ENCODE peak calls at places on chromosomes 5 and 9, in seven cellular contexts. Y is tibial nerve; H is heart left ventricle; B is upper lobe of right lung; F is lower lobe of right lung; J is MM.1S; V is CD8-positive, alpha-beta memory T cell. U is an unnamed sample. For H3K36me3, the result is how much of the 10 kb centered on the place peaks cover.

GRCh38 chr5:53318303-53318702 is 162.1 kb upstream of the FST start:
- DNase-seq in Y (no peak), H (no peak), B (no peak), F (no peak), J (no peak), V (no peak), U (no peak)

GRCh38 chr9:131625848-131626670 is 80.7 kb downstream of the PRRT1B start:
- DNase-seq in Y (no peak), H (no peak), B (no peak), F (no peak), J (no peak), V (peak), U (peak)

GRCh38 chr5:41048986-41049385 is 22.2 kb downstream of the MROH2B start:
- DNase-seq in Y (no peak), H (no peak), B (no peak), F (no peak), J (peak), V (no peak), U (no peak)

GRCh38 chr5:16666861-16667481 is 50.2 kb upstream of the RETREG1 start:
- DNase-seq in Y (peak), H (peak), B (peak), F (no peak), J (no peak), V (no peak), U (peak)

GRCh38 chr5:75363726-75364495 is 26.9 kb downstream of the HMGCR start:
- DNase-seq in Y (no peak), H (peak), B (peak), F (peak), J (no peak), V (no peak), U (no peak)

GRCh38 chr5:10590226-10591047 is 26.6 kb downstream of the ANKRD33B start:
- DNase-seq in Y (no peak), H (peak), B (no peak), F (no peak), J (no peak), V (no peak), U (peak)

GRCh38 chr9:3007331-3007730 is 163.4 kb upstream of the PUM3 start:
- DNase-seq in Y (no peak), H (no peak), B (no peak), F (no peak), J (no peak), V (no peak), U (no peak)

GRCh38 chr9:3873818-3874217 is 348.0 kb upstream of the RFX3 start:
- DNase-seq in Y (no peak), H (no peak), B (no peak), F (no peak), J (no peak), V (no peak), U (no peak)

GRCh38 chr9:98913705-98914104 is 30.0 kb upstream of the COL15A1 start:
- DNase-seq in Y (no peak), H (no peak), B (no peak), F (no peak), J (no peak), V (no peak), U (no peak)

GRCh38 chr5:6545770-6546690 is 86.8 kb downstream of the NSUN2 start:
- DNase-seq in Y (no peak), H (no peak), B (no peak), F (no peak), J (no peak), V (no peak), U (peak)

GRCh38 chr5:171337207-171337562 is 28.1 kb downstream of the TLX3 start:
- DNase-seq in Y (no peak), H (no peak), B (no peak), F (no peak), J (no peak), V (no peak), U (no peak)
- H3K4me3 ChIP-seq in Y (no peak), H (peak), B (peak), F (peak), J (peak), V (peak), U (no peak)

GRCh38 chr9:105339849-105340248 is 95.4 kb downstream of the SLC44A1 start:
- DNase-seq in Y (no peak), H (no peak), B (no peak), F (no peak), J (no peak), V (no peak), U (no peak)
- H3K36me3 ChIP-seq in Y (under half), H (under half), B (under half), F (under half), J (under half), V (under half), U (under half)

GRCh38 chr5:93574939-93575241 is 6.1 kb downstream of the NR2F1-AS1 start:
- DNase-seq in Y (no peak), H (no peak), B (no peak), F (no peak), J (no peak), V (no peak), U (no peak)

GRCh38 chr5:93574041-93574938 is 6.7 kb downstream of the NR2F1-AS1 start:
- DNase-seq in Y (no peak), H (no peak), B (no peak), F (no peak), J (no peak), V (no peak), U (no peak)

GRCh38 chr5:93576994-93577575 is 3.9 kb downstream of the NR2F1-AS1 start:
- DNase-seq in Y (no peak), H (no peak), B (no peak), F (no peak), J (no peak), V (no peak), U (no peak)

GRCh38 chr5:93576015-93576414 is 5.0 kb downstream of the NR2F1-AS1 start:
- DNase-seq in Y (no peak), H (no peak), B (no peak), F (no peak), J (no peak), V (no peak), U (no peak)

DNA sequence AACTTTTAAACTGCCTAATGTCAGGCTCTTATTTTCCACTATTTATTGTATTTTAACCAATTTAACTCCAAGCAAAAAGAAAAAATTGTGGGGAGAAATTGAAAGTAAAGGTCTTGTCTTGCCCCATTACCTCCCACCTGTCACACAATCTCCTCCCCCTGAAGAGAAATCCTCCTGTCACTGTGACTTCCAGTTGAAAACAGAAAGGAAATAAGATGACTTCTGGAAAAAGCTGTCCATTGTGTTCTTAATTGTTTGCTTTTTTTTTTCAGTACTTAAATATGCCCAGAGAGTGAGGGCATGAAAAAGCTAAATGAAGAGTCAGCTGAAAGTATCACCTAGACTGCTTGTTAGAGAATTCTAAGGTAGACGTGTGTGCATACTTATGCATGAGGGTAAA is 5.6 kb downstream of the NR2F1-AS1 start:
- DNase-seq in Y (no peak), H (no peak), B (no peak), F (no peak), J (no peak), V (no peak), U (no peak)
- H3K4me3 ChIP-seq in Y (no peak), H (no peak), B (peak), F (no peak), J (no peak), V (no peak), U (no peak)

GRCh38 chr9:127528407-127529251 is 77.3 kb downstream of the LRSAM1 start:
- DNase-seq in Y (no peak), H (peak), B (no peak), F (no peak), J (no peak), V (no peak), U (no peak)

GRCh38 chr9:127527560-127528268 is 76.4 kb downstream of the LRSAM1 start:
- DNase-seq in Y (no peak), H (no peak), B (no peak), F (no peak), J (no peak), V (no peak), U (no peak)

GRCh38 chr9:127525426-127526188 is 74.3 kb downstream of the LRSAM1 start:
- DNase-seq in Y (no peak), H (no peak), B (no peak), F (no peak), J (peak), V (no peak), U (peak)

GRCh38 chr9:127524373-127524772 is 73.1 kb downstream of the LRSAM1 start:
- DNase-seq in Y (no peak), H (no peak), B (no peak), F (no peak), J (no peak), V (no peak), U (peak)

GRCh38 chr9:127526655-127527559 is 75.6 kb downstream of the LRSAM1 start:
- DNase-seq in Y (no peak), H (no peak), B (no peak), F (no peak), J (no peak), V (no peak), U (no peak)
- H3K36me3 ChIP-seq in Y (under half), H (half or more), B (half or more), F (half or more), J (under half), V (under half), U (half or more)

DNA sequence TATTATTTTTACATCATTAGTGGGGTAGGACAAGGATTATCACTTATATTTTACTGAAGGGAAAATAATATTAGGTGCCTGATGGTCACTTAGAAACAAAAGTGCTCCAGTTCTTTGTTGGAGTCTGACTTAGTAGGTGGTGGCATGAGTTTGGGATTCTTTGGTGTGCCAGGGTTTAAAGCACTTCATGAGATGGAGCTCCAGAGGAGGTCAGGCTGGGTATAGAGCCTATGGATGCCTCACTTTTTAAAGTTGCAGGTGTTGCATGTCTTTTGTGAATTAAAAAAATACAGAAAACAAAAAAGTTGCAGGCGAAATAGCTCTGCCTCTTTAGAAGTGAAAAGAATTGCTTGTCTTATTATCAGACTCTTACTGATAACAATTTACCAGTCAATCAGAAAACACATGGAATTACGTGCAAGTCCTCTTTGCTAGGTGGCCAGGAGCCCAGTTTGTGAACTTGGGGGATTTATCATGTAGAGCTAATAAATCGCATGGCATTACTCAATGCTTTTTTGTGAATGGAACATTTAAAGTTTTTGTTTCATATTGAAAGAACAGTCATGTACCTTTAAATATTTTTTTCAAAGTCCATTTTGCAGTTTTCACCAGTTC is 1.6 kb downstream of the ITK start:
- DNase-seq in Y (no peak), H (no peak), B (no peak), F (no peak), J (no peak), V (no peak), U (no peak)
- H3K4me3 ChIP-seq in Y (peak), H (no peak), B (peak), F (peak), J (no peak), V (peak), U (no peak)

U was measured in SJCRH30.